ENCODE peak calls at places on chromosomes 1 and 21, in four cellular contexts. U is NCI-H774, G is AG10803, B is mesendoderm. W is an unnamed sample.
A peak's percentile ranks its signal among the peaks of the same experiment; 100 is the strongest.

GRCh38 chr1:155198547-155198906 is 9.2 kb downstream of the THBS3 start:
- DNase-seq in U (no peak), G (no peak), B (no peak), W (no peak)

GRCh38 chr21:36589352-36589971 is 109.5 kb upstream of the SIM2 start:
- DNase-seq in U (no peak), G (peak; percentile 63), B (peak; percentile 42), W (peak; percentile 5)

GRCh38 chr1:81007024-81007423 is 793.7 kb upstream of the ADGRL2 start:
- DNase-seq in U (no peak), G (no peak), B (no peak), W (no peak)

GRCh38 chr1:248828845-248829244 is 3.1 kb upstream of the SH3BP5L start:
- DNase-seq in B (no peak), U (no peak), G (peak; percentile 47), W (peak; percentile 41)

GRCh38 chr21:37863842-37864241 is 52.4 kb downstream of the KCNJ6 start:
- DNase-seq in U (no peak), G (no peak), B (no peak), W (no peak)

GRCh38 chr1:164735315-164736052 is 176.5 kb downstream of the PBX1 start:
- DNase-seq in U (no peak), G (no peak), B (no peak), W (peak; percentile 63)

GRCh38 chr1:115291731-115292130 is 46.3 kb downstream of the NGF start:
- DNase-seq in B (no peak), G (peak; percentile 62), U (no peak), W (no peak)

GRCh38 chr21:45542242-45542666 is at the start of gene SLC19A1:
- DNase-seq in U (no peak), G (peak; percentile 45), B (peak; percentile 37), W (peak; percentile 82)